ENCODE peak calls at places on chromosomes 1 and 21, in ten cellular contexts. One of them, this sample, is unnamed.

GRCh38 chr1:150981177-150981804 is 801 bp upstream of the ANXA9 start:
- DNase-seq in mammary epithelial cell: peak; percentile 51
- DNase-seq in progenitor cell of endocrine pancreas: no peak
- DNase-seq in HFFc6: no peak
- DNase-seq in GM12865: no peak
- DNase-seq in left lung: no peak
- DNase-seq in H9: peak; percentile 95
- DNase-seq in AG09319: no peak
- DNase-seq in epithelial cell of esophagus: peak; percentile 66
- DNase-seq in psoas muscle: no peak
- DNase-seq in this sample: no peak

GRCh38 chr21:21973806-21974205 is 975.6 kb downstream of the NCAM2 start:
- DNase-seq in AG09319: no peak
- DNase-seq in HFFc6: no peak
- DNase-seq in left lung: no peak
- DNase-seq in progenitor cell of endocrine pancreas: no peak
- DNase-seq in H9: peak; percentile 45
- DNase-seq in GM12865: no peak
- DNase-seq in epithelial cell of esophagus: no peak
- DNase-seq in mammary epithelial cell: no peak
- DNase-seq in psoas muscle: no peak
- DNase-seq in this sample: no peak

GRCh38 chr1:63592536-63593302 is 492 bp upstream of the PGM1 start:
- DNase-seq in GM12865: no peak
- DNase-seq in AG09319: no peak
- DNase-seq in mammary epithelial cell: no peak
- DNase-seq in left lung: no peak
- DNase-seq in HFFc6: no peak
- DNase-seq in epithelial cell of esophagus: peak; percentile 44
- DNase-seq in psoas muscle: no peak
- DNase-seq in H9: no peak
- DNase-seq in progenitor cell of endocrine pancreas: no peak
- DNase-seq in this sample: peak; percentile 58

GRCh38 chr1:22332795-22333499 is 118.7 kb upstream of the ZBTB40 start:
- DNase-seq in HFFc6: no peak
- DNase-seq in H9: no peak
- DNase-seq in progenitor cell of endocrine pancreas: no peak
- DNase-seq in AG09319: no peak
- DNase-seq in epithelial cell of esophagus: peak; percentile 15
- DNase-seq in GM12865: peak; percentile 32
- DNase-seq in mammary epithelial cell: no peak
- DNase-seq in psoas muscle: no peak
- DNase-seq in left lung: no peak
- DNase-seq in this sample: no peak

GRCh38 chr1:226217273-226217672 is 6.2 kb upstream of the MIXL1 start:
- DNase-seq in mammary epithelial cell: no peak
- DNase-seq in H9: no peak
- DNase-seq in epithelial cell of esophagus: no peak
- DNase-seq in left lung: no peak
- DNase-seq in HFFc6: no peak
- DNase-seq in AG09319: no peak
- DNase-seq in GM12865: no peak
- DNase-seq in psoas muscle: no peak
- DNase-seq in progenitor cell of endocrine pancreas: no peak
- DNase-seq in this sample: no peak

GRCh38 chr1:235919797-235920475 is 53.2 kb upstream of the LYST start:
- DNase-seq in psoas muscle: no peak
- DNase-seq in GM12865: no peak
- DNase-seq in progenitor cell of endocrine pancreas: no peak
- DNase-seq in AG09319: no peak
- DNase-seq in left lung: no peak
- DNase-seq in H9: peak; percentile 52
- DNase-seq in mammary epithelial cell: peak; percentile 89
- DNase-seq in HFFc6: peak; percentile 82
- DNase-seq in epithelial cell of esophagus: peak; percentile 92
- DNase-seq in this sample: no peak

GRCh38 chr1:7478797-7479499 is 292.1 kb upstream of the VAMP3 start:
- DNase-seq in HFFc6: peak; percentile 74
- DNase-seq in mammary epithelial cell: peak; percentile 55
- DNase-seq in GM12865: peak; percentile 63
- DNase-seq in left lung: peak; percentile 57
- DNase-seq in epithelial cell of esophagus: peak; percentile 49
- DNase-seq in AG09319: no peak
- DNase-seq in progenitor cell of endocrine pancreas: no peak
- DNase-seq in psoas muscle: peak; percentile 50
- DNase-seq in H9: no peak
- DNase-seq in this sample: peak; percentile 26

GRCh38 chr1:24888971-24889670 is 41.0 kb downstream of the RUNX3 start:
- DNase-seq in H9: no peak
- DNase-seq in GM12865: no peak
- DNase-seq in progenitor cell of endocrine pancreas: no peak
- DNase-seq in left lung: no peak
- DNase-seq in psoas muscle: no peak
- DNase-seq in HFFc6: peak; percentile 81
- DNase-seq in AG09319: no peak
- DNase-seq in mammary epithelial cell: peak; percentile 54
- DNase-seq in epithelial cell of esophagus: peak; percentile 37
- DNase-seq in this sample: no peak

GRCh38 chr1:167443757-167444156 is 74.6 kb downstream of the CD247 start:
- DNase-seq in AG09319: no peak
- DNase-seq in left lung: no peak
- DNase-seq in progenitor cell of endocrine pancreas: no peak
- DNase-seq in HFFc6: no peak
- DNase-seq in mammary epithelial cell: no peak
- DNase-seq in psoas muscle: no peak
- DNase-seq in H9: no peak
- DNase-seq in epithelial cell of esophagus: no peak
- DNase-seq in GM12865: no peak
- DNase-seq in this sample: no peak

GRCh38 chr1:152912900-152913299 is 4.6 kb downstream of the IVL start:
- DNase-seq in progenitor cell of endocrine pancreas: no peak
- DNase-seq in GM12865: no peak
- DNase-seq in left lung: no peak
- DNase-seq in epithelial cell of esophagus: peak; percentile 59
- DNase-seq in HFFc6: no peak
- DNase-seq in mammary epithelial cell: peak; percentile 92
- DNase-seq in H9: no peak
- DNase-seq in AG09319: no peak
- DNase-seq in psoas muscle: no peak
- DNase-seq in this sample: no peak

GRCh38 chr1:152912471-152912870 is 4.1 kb downstream of the IVL start:
- DNase-seq in mammary epithelial cell: no peak
- DNase-seq in epithelial cell of esophagus: no peak
- DNase-seq in left lung: no peak
- DNase-seq in GM12865: no peak
- DNase-seq in psoas muscle: no peak
- DNase-seq in H9: no peak
- DNase-seq in HFFc6: no peak
- DNase-seq in progenitor cell of endocrine pancreas: no peak
- DNase-seq in AG09319: no peak
- DNase-seq in this sample: no peak

DNA sequence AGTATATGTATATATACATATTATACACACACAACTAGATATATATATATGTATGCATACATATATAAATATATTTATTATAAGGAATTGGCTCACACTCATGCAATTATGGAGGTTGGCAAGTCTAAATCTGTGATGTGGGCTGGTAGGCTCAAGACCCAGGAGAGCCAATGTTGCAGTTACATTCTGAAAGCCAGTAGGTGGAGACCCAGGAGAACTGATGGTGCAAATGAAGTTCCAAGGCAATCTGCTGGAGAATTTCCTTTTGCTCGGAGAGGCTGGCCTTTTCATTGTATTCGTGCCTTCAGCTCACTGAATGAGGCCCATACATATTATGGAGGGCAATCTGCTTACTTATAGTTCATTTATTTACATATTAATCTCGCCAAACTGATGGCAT is 9.4 kb downstream of the IVL start:
- DNase-seq in epithelial cell of esophagus: peak; percentile 80
- DNase-seq in progenitor cell of endocrine pancreas: no peak
- DNase-seq in H9: no peak
- DNase-seq in left lung: no peak
- DNase-seq in AG09319: no peak
- DNase-seq in mammary epithelial cell: peak; percentile 46
- DNase-seq in HFFc6: no peak
- DNase-seq in psoas muscle: no peak
- DNase-seq in GM12865: no peak
- DNase-seq in this sample: no peak
- TF ChIP-seq CTCF in epithelial cell of esophagus: peak; percentile 89
- TF ChIP-seq CTCF in progenitor cell of endocrine pancreas: peak; percentile 50
- TF ChIP-seq CTCF in H9: peak; percentile 58
- TF ChIP-seq CTCF in left lung: no peak
- TF ChIP-seq CTCF in AG09319: no peak
- TF ChIP-seq CTCF in mammary epithelial cell: peak; percentile 71
- TF ChIP-seq CTCF in HFFc6: no peak
- TF ChIP-seq CTCF in psoas muscle: no peak
- TF ChIP-seq CTCF in GM12865: no peak
- TF ChIP-seq CTCF in this sample: no peak

GRCh38 chr1:23433122-23433521 is 8.6 kb upstream of the TCEA3 start:
- DNase-seq in H9: no peak
- DNase-seq in mammary epithelial cell: no peak
- DNase-seq in AG09319: no peak
- DNase-seq in GM12865: no peak
- DNase-seq in left lung: no peak
- DNase-seq in HFFc6: no peak
- DNase-seq in psoas muscle: no peak
- DNase-seq in progenitor cell of endocrine pancreas: no peak
- DNase-seq in epithelial cell of esophagus: no peak
- DNase-seq in this sample: no peak

GRCh38 chr1:23427550-23427949 is 3.0 kb upstream of the TCEA3 start:
- DNase-seq in HFFc6: no peak
- DNase-seq in GM12865: no peak
- DNase-seq in H9: no peak
- DNase-seq in progenitor cell of endocrine pancreas: no peak
- DNase-seq in psoas muscle: no peak
- DNase-seq in mammary epithelial cell: no peak
- DNase-seq in AG09319: no peak
- DNase-seq in epithelial cell of esophagus: no peak
- DNase-seq in left lung: no peak
- DNase-seq in this sample: no peak

GRCh38 chr1:23428136-23428905 is 3.8 kb upstream of the TCEA3 start:
- DNase-seq in GM12865: peak; percentile 16
- DNase-seq in progenitor cell of endocrine pancreas: no peak
- DNase-seq in left lung: no peak
- DNase-seq in AG09319: no peak
- DNase-seq in psoas muscle: no peak
- DNase-seq in H9: no peak
- DNase-seq in HFFc6: no peak
- DNase-seq in mammary epithelial cell: no peak
- DNase-seq in epithelial cell of esophagus: no peak
- DNase-seq in this sample: no peak

GRCh38 chr1:23431431-23431830 is 6.9 kb upstream of the TCEA3 start:
- DNase-seq in HFFc6: no peak
- DNase-seq in progenitor cell of endocrine pancreas: no peak
- DNase-seq in H9: no peak
- DNase-seq in AG09319: no peak
- DNase-seq in left lung: no peak
- DNase-seq in GM12865: no peak
- DNase-seq in psoas muscle: no peak
- DNase-seq in epithelial cell of esophagus: no peak
- DNase-seq in mammary epithelial cell: no peak
- DNase-seq in this sample: no peak

DNA sequence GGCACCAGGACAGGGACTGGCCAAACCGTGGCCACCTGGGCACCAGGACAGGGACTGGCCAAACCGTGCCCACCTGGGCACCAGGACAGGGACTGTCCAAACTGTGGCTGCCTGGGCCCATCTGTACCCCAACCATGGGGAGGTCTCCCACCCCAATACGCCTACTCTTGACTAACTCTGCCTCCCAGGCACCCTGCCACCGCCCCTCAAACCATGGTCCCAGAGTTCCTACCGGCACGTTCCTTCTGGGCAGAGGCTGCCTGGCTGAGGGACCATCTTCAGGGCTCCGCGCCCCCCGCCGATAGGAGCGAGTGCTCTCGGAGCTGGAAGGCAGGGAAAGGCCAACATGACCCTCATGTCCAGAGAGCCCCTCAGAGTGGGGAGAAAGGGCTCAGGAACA is 6.3 kb upstream of the TCEA3 start:
- DNase-seq in psoas muscle: no peak
- DNase-seq in GM12865: no peak
- DNase-seq in AG09319: no peak
- DNase-seq in HFFc6: no peak
- DNase-seq in H9: no peak
- DNase-seq in progenitor cell of endocrine pancreas: no peak
- DNase-seq in left lung: no peak
- DNase-seq in epithelial cell of esophagus: no peak
- DNase-seq in mammary epithelial cell: no peak
- DNase-seq in this sample: no peak
- TF ChIP-seq CTCF in psoas muscle: no peak
- TF ChIP-seq CTCF in GM12865: no peak
- TF ChIP-seq CTCF in AG09319: no peak
- TF ChIP-seq CTCF in HFFc6: no peak
- TF ChIP-seq CTCF in H9: no peak
- TF ChIP-seq CTCF in progenitor cell of endocrine pancreas: no peak
- TF ChIP-seq CTCF in left lung: no peak
- TF ChIP-seq CTCF in epithelial cell of esophagus: no peak
- TF ChIP-seq CTCF in mammary epithelial cell: no peak
- TF ChIP-seq CTCF in this sample: no peak

GRCh38 chr1:60129916-60130315 is 56.3 kb upstream of the C1orf87 start:
- DNase-seq in epithelial cell of esophagus: no peak
- DNase-seq in H9: no peak
- DNase-seq in GM12865: no peak
- DNase-seq in mammary epithelial cell: no peak
- DNase-seq in AG09319: no peak
- DNase-seq in psoas muscle: no peak
- DNase-seq in left lung: no peak
- DNase-seq in progenitor cell of endocrine pancreas: no peak
- DNase-seq in HFFc6: peak; percentile 24
- DNase-seq in this sample: no peak
- TF ChIP-seq CTCF in epithelial cell of esophagus: no peak
- TF ChIP-seq CTCF in H9: no peak
- TF ChIP-seq CTCF in GM12865: no peak
- TF ChIP-seq CTCF in mammary epithelial cell: no peak
- TF ChIP-seq CTCF in AG09319: no peak
- TF ChIP-seq CTCF in psoas muscle: no peak
- TF ChIP-seq CTCF in left lung: no peak
- TF ChIP-seq CTCF in progenitor cell of endocrine pancreas: no peak
- TF ChIP-seq CTCF in HFFc6: peak; percentile 39
- TF ChIP-seq CTCF in this sample: no peak

GRCh38 chr1:36096500-36097412 is 8.1 kb downstream of the ADPRS start:
- DNase-seq in psoas muscle: no peak
- DNase-seq in H9: peak; percentile 80
- DNase-seq in HFFc6: peak; percentile 23
- DNase-seq in progenitor cell of endocrine pancreas: no peak
- DNase-seq in mammary epithelial cell: no peak
- DNase-seq in epithelial cell of esophagus: no peak
- DNase-seq in GM12865: no peak
- DNase-seq in AG09319: no peak
- DNase-seq in left lung: no peak
- DNase-seq in this sample: peak; percentile 32
- TF ChIP-seq CTCF in psoas muscle: no peak
- TF ChIP-seq CTCF in H9: peak; percentile 62
- TF ChIP-seq CTCF in HFFc6: peak; percentile 68
- TF ChIP-seq CTCF in progenitor cell of endocrine pancreas: peak; percentile 35
- TF ChIP-seq CTCF in mammary epithelial cell: peak; percentile 27
- TF ChIP-seq CTCF in epithelial cell of esophagus: no peak
- TF ChIP-seq CTCF in GM12865: peak; percentile 8
- TF ChIP-seq CTCF in AG09319: peak; percentile 14
- TF ChIP-seq CTCF in left lung: no peak
- TF ChIP-seq CTCF in this sample: no peak